ENCODE peak calls at places on chromosome 18, in four cellular contexts. F is GM06990; Y is CD4-positive, alpha-beta T cell; I is MM.1S. W is an unnamed sample.
A peak's percentile ranks its signal among the peaks of the same experiment; 100 is the strongest.

GRCh38 chr18:36411745-36412168 is 114.2 kb downstream of the FHOD3 start:
- DNase-seq in F (no peak), Y (no peak), I (no peak), W (no peak)

GRCh38 chr18:23232331-23232730 is 97.0 kb downstream of the CABLES1 start:
- DNase-seq in F (no peak), Y (no peak), I (no peak), W (no peak)

GRCh38 chr18:63888473-63889190 is 1.1 kb downstream of the SERPINB2 start:
- DNase-seq in F (no peak), Y (no peak), I (no peak), W (no peak)

GRCh38 chr18:35634376-35634775 is 52.8 kb downstream of the GALNT1 start:
- DNase-seq in F (no peak), Y (no peak), I (no peak), W (no peak)

GRCh38 chr18:44844486-44844885 is 163.8 kb downstream of the SETBP1 start:
- DNase-seq in F (no peak), Y (no peak), I (no peak), W (no peak)

GRCh38 chr18:67783215-67783946 is 266.9 kb upstream of the DSEL start:
- DNase-seq in F (no peak), Y (no peak), I (no peak), W (no peak)

GRCh38 chr18:57833441-57834101 is 30.5 kb upstream of the ATP8B1 start:
- DNase-seq in F (peak; percentile 30), Y (no peak), I (peak; percentile 86), W (peak; percentile 36)

GRCh38 chr18:35756506-35757117 is 175.1 kb downstream of the GALNT1 start:
- DNase-seq in F (no peak), Y (peak; percentile 41), I (peak; percentile 64), W (peak; percentile 69)

GRCh38 chr18:74328196-74328595 is 12.6 kb downstream of the C18orf63 start:
- DNase-seq in F (no peak), Y (no peak), I (no peak), W (no peak)

GRCh38 chr18:70490008-70490933 is 201.4 kb downstream of the SOCS6 start:
- DNase-seq in F (no peak), Y (peak; percentile 17), I (peak; percentile 46), W (peak; percentile 19)

GRCh38 chr18:22489694-22490093 is 72.0 kb upstream of the CTAGE1 start:
- DNase-seq in F (no peak), Y (no peak), I (no peak), W (no peak)

GRCh38 chr18:58788971-58789797 is 75.5 kb upstream of the ZNF532 start:
- DNase-seq in F (no peak), Y (no peak), I (no peak), W (no peak)

GRCh38 chr18:40124107-40124506 is 1830.9 kb upstream of the PIK3C3 start:
- DNase-seq in F (no peak), Y (no peak), I (no peak), W (no peak)

GRCh38 chr18:62741584-62741983 is 26.2 kb downstream of the PHLPP1 start:
- DNase-seq in F (no peak), Y (no peak), I (no peak), W (no peak)

GRCh38 chr18:23617412-23618009 is 31.2 kb upstream of the NPC1 start:
- DNase-seq in F (peak; percentile 53), Y (no peak), I (peak; percentile 63), W (peak; percentile 42)

GRCh38 chr18:9188359-9189231 is 52.0 kb downstream of the ANKRD12 start:
- DNase-seq in F (no peak), Y (no peak), I (no peak), W (no peak)

GRCh38 chr18:848062-848795 is 36.2 kb upstream of the YES1 start:
- DNase-seq in F (no peak), Y (no peak), I (no peak), W (no peak)

GRCh38 chr18:63783394-63783793 is 8.2 kb downstream of the SERPINB7 start:
- DNase-seq in F (no peak), Y (no peak), I (no peak), W (peak; percentile 6)

GRCh38 chr18:40929389-40929788 is 1025.6 kb upstream of the PIK3C3 start:
- DNase-seq in F (no peak), Y (no peak), I (no peak), W (no peak)

GRCh38 chr18:49591271-49591670 is 29.4 kb downstream of the LIPG start:
- DNase-seq in F (no peak), Y (no peak), I (no peak), W (no peak)

GRCh38 chr18:41758534-41758933 is 196.5 kb upstream of the PIK3C3 start:
- DNase-seq in F (no peak), Y (no peak), I (no peak), W (no peak)

GRCh38 chr18:72652990-72653593 is 109.0 kb upstream of the CBLN2 start:
- DNase-seq in F (peak; percentile 16), Y (no peak), I (peak; percentile 74), W (peak; percentile 48)

GRCh38 chr18:43486462-43486861 is 209.2 kb upstream of the SYT4 start:
- DNase-seq in F (no peak), Y (no peak), I (peak; percentile 15), W (no peak)

GRCh38 chr18:36620801-36621200 is 208.0 kb downstream of the TPGS2 start:
- DNase-seq in F (no peak), Y (no peak), I (no peak), W (no peak)

GRCh38 chr18:54043484-54044256 is 180.8 kb downstream of the MBD2 start:
- DNase-seq in F (no peak), Y (no peak), I (no peak), W (no peak)

GRCh38 chr18:79642626-79643025 is 37.0 kb upstream of the CTDP1 start:
- DNase-seq in F (no peak), Y (no peak), I (no peak), W (no peak)

GRCh38 chr18:23883277-23883790 is 131.2 kb upstream of the TTC39C start:
- DNase-seq in F (no peak), Y (no peak), I (no peak), W (no peak)

GRCh38 chr18:75129717-75130477 is 79.0 kb downstream of the PTGR3 start:
- DNase-seq in F (no peak), Y (no peak), I (no peak), W (no peak)

GRCh38 chr18:2529154-2529553 is 42.2 kb downstream of the METTL4 start:
- DNase-seq in F (no peak), Y (no peak), I (no peak), W (no peak)

GRCh38 chr18:47075098-47075883 is 39.9 kb upstream of the ELOA2 start:
- DNase-seq in F (no peak), Y (no peak), I (no peak), W (no peak)

GRCh38 chr18:57959278-57959677 is 84.7 kb upstream of the NEDD4L start:
- DNase-seq in F (no peak), Y (no peak), I (peak; percentile 60), W (peak; percentile 48)

GRCh38 chr18:35355140-35355618 is 11.0 kb upstream of the ZNF24 start:
- DNase-seq in F (no peak), Y (peak; percentile 60), I (peak; percentile 81), W (peak; percentile 57)

DNA sequence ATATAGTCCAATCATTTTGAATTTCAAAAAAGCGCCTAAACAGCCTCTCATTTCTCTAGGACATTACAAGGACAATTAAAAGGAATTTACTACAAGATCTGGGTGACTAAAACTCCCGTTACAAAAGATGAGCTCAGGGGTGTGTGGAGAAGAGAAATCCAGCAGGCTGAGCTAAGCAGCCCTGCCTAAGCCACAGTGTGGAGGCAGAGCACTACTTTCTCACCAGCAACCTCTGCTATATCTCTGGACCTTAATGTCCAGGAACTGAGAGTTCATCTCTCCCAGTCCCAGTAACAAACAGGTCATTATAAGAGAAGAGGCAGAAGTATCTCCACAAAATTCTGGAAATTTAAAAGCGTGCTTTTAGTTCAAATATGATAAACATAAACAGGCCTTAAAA is 18.9 kb upstream of the ANKRD62 start:
- DNase-seq in F (no peak), Y (no peak), I (no peak), W (no peak)
- TF ChIP-seq CTCF in F (no peak), Y (no peak), I (no peak), W (no peak)

GRCh38 chr18:21321711-21322110 is 79.7 kb downstream of the GREB1L start:
- DNase-seq in F (no peak), Y (no peak), I (no peak), W (no peak)

GRCh38 chr18:21330122-21330701 is 88.2 kb downstream of the GREB1L start:
- DNase-seq in F (no peak), Y (no peak), I (no peak), W (no peak)

GRCh38 chr18:21331094-21331493 is 89.1 kb downstream of the GREB1L start:
- DNase-seq in F (no peak), Y (no peak), I (no peak), W (no peak)

GRCh38 chr18:21327101-21327500 is 85.1 kb downstream of the GREB1L start:
- DNase-seq in F (no peak), Y (no peak), I (no peak), W (no peak)
- TF ChIP-seq CTCF in F (no peak), Y (no peak), I (no peak), W (no peak)

DNA sequence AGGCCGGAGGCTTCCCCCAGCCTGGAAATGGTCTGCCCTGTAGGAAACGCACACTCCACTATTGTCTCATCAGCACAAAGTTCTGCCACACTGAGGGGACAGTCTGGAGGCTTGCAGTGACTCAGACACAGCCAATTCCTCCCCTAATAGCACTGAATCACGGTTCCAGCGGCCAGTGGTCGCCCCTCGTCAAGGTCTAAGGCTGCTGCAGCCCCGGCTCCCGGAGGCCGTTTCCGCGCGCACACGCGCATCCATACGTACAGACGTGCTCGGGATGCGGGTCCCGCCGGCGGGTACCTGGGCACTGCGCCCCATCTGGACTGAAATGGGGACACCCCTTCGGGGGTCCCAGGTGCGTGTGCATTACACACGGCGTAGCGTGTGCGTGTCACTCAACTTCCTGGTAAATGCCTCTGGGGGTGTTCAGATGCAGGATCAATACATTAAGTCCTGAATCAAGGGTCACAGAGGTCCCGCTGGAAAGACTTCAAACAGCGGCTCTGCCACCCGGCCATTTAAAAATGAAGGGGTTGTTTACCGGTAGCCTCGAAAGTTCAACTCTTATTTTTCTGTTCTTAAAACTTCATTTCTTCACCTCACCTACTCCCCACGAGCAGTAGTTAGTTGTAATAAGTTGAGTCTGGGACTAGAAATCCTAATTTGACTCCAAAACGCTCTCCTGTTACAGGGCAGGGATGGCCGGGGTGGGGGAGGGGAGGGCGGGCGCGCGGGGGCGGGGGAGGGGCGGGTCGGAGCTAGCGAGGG is 575 bp upstream of the ZNF516 start:
- DNase-seq in F (peak; percentile 74), Y (no peak), I (peak; percentile 27), W (no peak)
- TF ChIP-seq CTCF in F (peak; percentile 11), Y (no peak), I (no peak), W (no peak)

GRCh38 chr18:76134631-76135030 is 360.4 kb downstream of the ZNF516 start:
- DNase-seq in F (no peak), Y (no peak), I (peak; percentile 10), W (no peak)

GRCh38 chr18:76130845-76131244 is 364.2 kb downstream of the ZNF516 start:
- DNase-seq in F (no peak), Y (no peak), I (no peak), W (no peak)

GRCh38 chr18:76131738-76132137 is 363.3 kb downstream of the ZNF516 start:
- DNase-seq in F (no peak), Y (no peak), I (peak; percentile 46), W (no peak)

GRCh38 chr18:76139844-76140243 is 355.2 kb downstream of the ZNF516 start:
- DNase-seq in F (no peak), Y (no peak), I (no peak), W (no peak)

DNA sequence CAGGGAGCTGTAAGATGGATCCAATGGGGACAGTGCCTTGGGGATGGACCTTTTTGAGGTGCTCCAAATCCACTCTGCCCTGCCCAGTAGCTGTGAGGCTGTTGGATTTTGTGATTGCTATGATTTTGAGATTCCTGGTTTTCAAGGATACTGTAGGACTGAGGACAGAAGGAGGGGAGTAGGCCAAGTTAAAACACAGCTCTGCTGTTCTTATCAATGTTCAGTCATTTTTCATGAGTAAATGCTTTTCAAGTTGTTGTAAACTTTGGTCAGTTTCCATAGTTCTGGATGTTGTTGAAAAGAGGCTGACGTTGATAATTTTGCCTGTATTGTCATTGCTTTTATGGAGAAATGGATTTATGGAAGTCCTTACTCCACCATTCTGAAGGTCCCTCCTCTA is 361.2 kb downstream of the ZNF516 start:
- DNase-seq in F (no peak), Y (no peak), I (no peak), W (no peak)
- TF ChIP-seq CTCF in F (no peak), Y (no peak), I (no peak), W (no peak)